ENCODE peak calls at places on chromosome 22, in five cellular contexts. E, U, Q, H and B are unnamed samples.

GRCh38 chr22:38964306-38964705 is 6.9 kb downstream of the APOBEC3A start:
- DNase-seq in E (no peak), U (no peak), Q (no peak), H (no peak), B (no peak)

GRCh38 chr22:35131423-35132050 is 65.6 kb downstream of the ISX start:
- DNase-seq in E (no peak), U (no peak), Q (no peak), H (no peak), B (no peak)

GRCh38 chr22:40486962-40487602 is 116.7 kb downstream of the SGSM3 start:
- DNase-seq in E (no peak), U (no peak), Q (no peak), H (no peak), B (no peak)

GRCh38 chr22:25546242-25546641 is 18.2 kb upstream of the GRK3 start:
- DNase-seq in E (no peak), U (no peak), Q (no peak), H (no peak), B (no peak)

GRCh38 chr22:42714768-42715430 is 5.8 kb downstream of the A4GALT start:
- DNase-seq in E (no peak), U (no peak), Q (no peak), H (peak), B (no peak)

GRCh38 chr22:38570841-38571364 is 920 bp upstream of the DMC1 start:
- DNase-seq in E (no peak), U (no peak), Q (no peak), H (peak), B (peak)

GRCh38 chr22:40552070-40552469 is 84.4 kb downstream of the MRTFA start:
- DNase-seq in E (no peak), U (no peak), Q (no peak), H (no peak), B (no peak)

GRCh38 chr22:26406118-26406517 is 22.9 kb upstream of the ASPHD2 start:
- DNase-seq in E (no peak), U (no peak), Q (no peak), H (peak), B (no peak)

GRCh38 chr22:17787159-17788022 is 13.1 kb upstream of the BID start:
- DNase-seq in E (no peak), U (no peak), Q (no peak), H (no peak), B (no peak)

GRCh38 chr22:38110863-38111852 is 674 bp upstream of the BAIAP2L2 start:
- DNase-seq in E (no peak), U (peak), Q (no peak), H (peak), B (no peak)

GRCh38 chr22:40679964-40680818 is 907 bp downstream of the MCHR1 start:
- DNase-seq in E (peak), U (no peak), Q (peak), H (peak), B (no peak)

GRCh38 chr22:29245626-29246385 is 22.0 kb downstream of the RHBDD3 start:
- DNase-seq in E (peak), U (no peak), Q (peak), H (peak), B (peak)

GRCh38 chr22:26502688-26503561 is 9.3 kb downstream of the TFIP11 start:
- DNase-seq in E (no peak), U (no peak), Q (peak), H (peak), B (peak)

GRCh38 chr22:50119768-50120251 is 30.0 kb downstream of the MOV10L1 start:
- DNase-seq in E (no peak), U (no peak), Q (no peak), H (no peak), B (no peak)

GRCh38 chr22:46086577-46087335 is 63.6 kb upstream of the PPARA start:
- DNase-seq in E (no peak), U (no peak), Q (no peak), H (no peak), B (no peak)

GRCh38 chr22:38246046-38246658 is 26.7 kb downstream of the TMEM184B start:
- DNase-seq in E (no peak), U (no peak), Q (no peak), H (no peak), B (no peak)